ENCODE peak calls at places on chromosome 15, in four cellular contexts. Z, O, S and L are unnamed samples.

GRCh38 chr15:74500401-74500800 is 39.4 kb upstream of the UBL7 start:
- DNase-seq in Z (no peak), O (no peak), S (no peak), L (no peak)

GRCh38 chr15:20341901-20342605 is 199.5 kb downstream of the GOLGA6L6 start:
- DNase-seq in Z (no peak), O (no peak), S (no peak), L (peak)

GRCh38 chr15:36897834-36898233 is 202.5 kb downstream of the MEIS2 start:
- DNase-seq in Z (no peak), O (no peak), S (no peak), L (peak)

GRCh38 chr15:23835944-23836343 is 148.8 kb upstream of the NDN start:
- DNase-seq in Z (no peak), O (no peak), S (no peak), L (no peak)

GRCh38 chr15:50181983-50182232 is at the start of gene SLC27A2:
- DNase-seq in Z (peak), O (no peak), S (no peak), L (peak)

GRCh38 chr15:68333775-68334470 is 56.4 kb downstream of the FEM1B start:
- DNase-seq in Z (no peak), O (no peak), S (peak), L (no peak)

GRCh38 chr15:66496951-66497501 is 536 bp downstream of the SNAPC5 start:
- DNase-seq in Z (no peak), O (peak), S (no peak), L (no peak)

GRCh38 chr15:85047271-85047948 is 65.8 kb downstream of the PDE8A start:
- DNase-seq in Z (no peak), O (no peak), S (peak), L (no peak)

GRCh38 chr15:84402856-84403608 is 167.5 kb downstream of the GOLGA6L4 start:
- DNase-seq in Z (no peak), O (no peak), S (no peak), L (no peak)

GRCh38 chr15:73633111-73633990 is at the start of gene NPTN:
- DNase-seq in Z (peak), O (peak), S (peak), L (peak)

GRCh38 chr15:83199288-83199687 is 8.3 kb downstream of the HDGFL3 start:
- DNase-seq in Z (no peak), O (no peak), S (no peak), L (no peak)

GRCh38 chr15:56428821-56429458 is 36.0 kb downstream of the MNS1 start:
- DNase-seq in Z (peak), O (peak), S (peak), L (peak)

GRCh38 chr15:20358066-20358780 is 183.4 kb downstream of the GOLGA6L6 start:
- DNase-seq in Z (no peak), O (no peak), S (no peak), L (no peak)

GRCh38 chr15:25783607-25784131 is 79.5 kb downstream of the ATP10A start:
- DNase-seq in Z (peak), O (peak), S (no peak), L (peak)

GRCh38 chr15:81611679-81612078 is 237.7 kb upstream of the TMC3 start:
- DNase-seq in Z (no peak), O (no peak), S (no peak), L (no peak)

DNA sequence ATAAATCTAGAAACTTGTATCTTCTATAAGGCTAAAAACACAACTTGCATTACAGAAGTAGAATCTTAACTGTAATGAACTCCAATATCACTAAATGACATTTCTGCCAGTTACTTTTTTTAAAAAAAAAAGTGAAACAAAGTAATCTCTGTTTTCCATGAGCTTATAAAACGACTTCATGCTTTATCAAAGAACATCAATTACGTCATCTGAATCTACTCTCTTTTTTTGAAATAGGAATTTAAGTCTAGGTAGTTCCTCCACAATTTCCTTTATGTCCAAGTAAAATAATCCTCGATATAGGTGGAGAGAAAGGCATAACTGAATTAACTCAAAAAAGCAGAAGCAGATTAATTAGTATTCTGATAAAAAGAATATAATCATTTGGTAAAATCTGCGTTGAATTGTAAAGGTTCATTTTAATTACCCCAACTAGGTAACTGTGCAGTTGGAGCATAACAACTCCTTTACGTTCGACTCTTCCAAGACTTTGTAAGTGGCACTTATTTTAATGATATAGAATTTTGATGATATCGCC is 1.4 kb downstream of the UACA start:
- DNase-seq in Z (no peak), O (no peak), S (no peak), L (no peak)
- H3K4me2 ChIP-seq in Z (no peak), O (no peak), S (peak), L (peak)

DNA sequence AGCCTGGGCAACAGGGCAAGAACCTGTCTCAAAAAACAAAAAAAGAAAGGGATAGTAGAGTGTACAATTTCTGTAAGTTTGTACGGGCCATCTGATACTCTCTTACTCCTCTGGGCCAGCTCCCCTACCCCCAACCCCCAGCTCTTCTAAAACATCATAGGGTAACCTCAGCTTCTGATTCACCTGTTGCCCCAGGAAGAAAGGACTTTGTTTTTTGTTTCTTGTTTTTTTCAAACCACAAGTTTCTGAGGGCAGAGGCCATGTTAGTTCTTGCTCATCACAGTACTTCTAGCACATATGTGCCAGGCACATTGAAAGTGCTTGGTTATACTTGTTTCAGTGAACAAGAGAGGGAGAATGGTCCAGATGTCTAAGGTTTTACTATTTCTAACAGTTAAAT is 20.2 kb downstream of the ATOSA start:
- DNase-seq in Z (no peak), O (no peak), S (no peak), L (no peak)
- H3K4me2 ChIP-seq in Z (no peak), O (no peak), S (no peak), L (no peak)

DNA sequence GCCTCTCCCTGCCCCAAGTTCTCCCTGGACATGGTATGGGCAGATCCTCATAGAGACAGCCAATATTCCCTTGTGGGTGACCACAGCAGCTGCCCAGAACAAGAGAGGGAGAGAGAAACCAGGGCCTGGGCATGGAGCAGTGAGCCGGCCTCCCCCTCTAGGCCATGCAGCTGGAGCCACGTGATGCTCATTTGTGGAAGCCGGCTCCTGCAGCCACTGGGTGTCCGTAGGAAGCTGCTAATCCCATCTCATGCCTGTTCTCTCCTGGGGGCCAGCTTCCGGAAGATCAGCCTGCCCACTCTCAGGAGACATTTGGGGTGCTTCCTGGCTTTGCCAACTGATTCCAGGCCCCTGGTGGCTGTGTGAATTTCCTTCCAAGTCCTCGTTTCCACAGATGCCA is 55.4 kb downstream of the LINGO1 start:
- DNase-seq in Z (no peak), O (no peak), S (no peak), L (peak)
- H3K4me2 ChIP-seq in Z (no peak), O (no peak), S (no peak), L (peak)

GRCh38 chr15:33298631-33299030 is 12.1 kb upstream of the RYR3 start:
- DNase-seq in Z (no peak), O (no peak), S (no peak), L (no peak)
- H3K4me2 ChIP-seq in Z (no peak), O (no peak), S (no peak), L (no peak)

DNA sequence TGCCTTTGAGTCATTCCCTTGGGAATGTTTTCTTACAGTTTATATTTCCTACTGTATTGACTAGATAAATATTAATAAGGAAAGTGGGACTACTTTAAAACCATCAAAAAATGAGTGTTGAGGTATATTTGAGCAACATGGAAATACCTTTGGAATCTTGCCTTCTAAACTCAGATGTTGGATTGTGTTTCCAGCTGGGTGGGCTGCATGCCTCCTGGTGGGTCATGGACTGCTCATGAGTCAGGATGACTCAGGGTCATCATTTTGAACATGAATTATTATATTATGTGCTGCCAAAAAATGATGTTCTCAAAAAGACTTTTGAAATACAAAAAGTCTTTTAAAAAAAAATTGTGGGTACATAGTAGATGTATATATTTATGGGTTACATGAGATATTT is 41.1 kb upstream of the APH1B start:
- DNase-seq in Z (no peak), O (no peak), S (peak), L (no peak)
- H3K4me2 ChIP-seq in Z (no peak), O (no peak), S (no peak), L (no peak)

GRCh38 chr15:41946970-41947369 is 25.4 kb downstream of the EHD4 start:
- DNase-seq in Z (no peak), O (no peak), S (no peak), L (no peak)
- H3K4me2 ChIP-seq in Z (no peak), O (no peak), S (no peak), L (no peak)

DNA sequence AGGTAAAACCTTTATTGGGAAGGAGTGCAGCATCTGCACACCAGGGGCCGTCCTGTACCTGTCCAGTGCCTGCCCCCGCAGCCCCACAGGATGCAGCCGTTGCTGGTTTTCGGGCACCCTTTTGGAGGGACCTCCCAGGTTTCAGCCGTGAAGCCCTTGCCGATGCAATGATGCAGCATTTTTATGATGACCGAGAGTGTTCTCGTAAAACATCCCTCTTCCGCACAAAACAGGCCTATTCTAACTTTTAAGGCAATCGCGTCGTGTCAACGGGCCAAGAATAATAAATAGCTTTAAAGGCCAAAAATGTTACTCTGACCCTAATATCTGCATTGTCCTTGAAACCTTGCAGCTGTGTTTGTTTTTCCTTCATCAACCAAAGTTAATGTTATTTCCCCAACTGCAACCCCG is 126.1 kb downstream of the LRRK1 start:
- DNase-seq in Z (no peak), O (no peak), S (no peak), L (no peak)
- H3K4me2 ChIP-seq in Z (no peak), O (no peak), S (no peak), L (no peak)

GRCh38 chr15:90685688-90686434 is 31.3 kb upstream of the BLM start:
- DNase-seq in Z (no peak), O (no peak), S (no peak), L (no peak)

GRCh38 chr15:90686435-90687218 is 30.5 kb upstream of the BLM start:
- DNase-seq in Z (no peak), O (no peak), S (no peak), L (no peak)

GRCh38 chr15:90683876-90684275 is 33.3 kb upstream of the BLM start:
- DNase-seq in Z (no peak), O (no peak), S (peak), L (peak)

GRCh38 chr15:90683371-90683770 is 33.8 kb upstream of the BLM start:
- DNase-seq in Z (no peak), O (no peak), S (no peak), L (no peak)

GRCh38 chr15:90684281-90684680 is 32.9 kb upstream of the BLM start:
- DNase-seq in Z (no peak), O (no peak), S (no peak), L (no peak)
- H3K4me2 ChIP-seq in Z (no peak), O (no peak), S (no peak), L (no peak)